ENCODE peak calls at places on chromosomes 1 and 21, in ten cellular contexts. B, K, P, U, D, R, Y, N, Q and H are unnamed samples.

GRCh38 chr1:198778049-198778448 is 139.2 kb downstream of the PTPRC start:
- DNase-seq in B (no peak), K (no peak), P (peak), U (peak), D (no peak), R (no peak), Y (peak), N (peak), Q (no peak), H (no peak)

GRCh38 chr21:37269481-37269880 is 2.3 kb upstream of the VPS26C start:
- DNase-seq in B (no peak), K (no peak), P (no peak), U (no peak), D (no peak), R (no peak), Y (no peak), N (no peak), Q (no peak), H (no peak)

GRCh38 chr1:66246371-66247262 is 287.3 kb upstream of the SGIP1 start:
- DNase-seq in B (no peak), K (no peak), P (no peak), U (no peak), D (no peak), R (no peak), Y (no peak), N (no peak), Q (no peak), H (no peak)

GRCh38 chr1:4915159-4915558 is 260.8 kb downstream of the AJAP1 start:
- DNase-seq in B (no peak), K (no peak), P (no peak), U (no peak), D (no peak), R (no peak), Y (no peak), N (no peak), Q (no peak), H (no peak)

GRCh38 chr1:215730600-215730999 is 163.5 kb downstream of the KCTD3 start:
- DNase-seq in B (no peak), K (no peak), P (no peak), U (no peak), D (no peak), R (no peak), Y (no peak), N (no peak), Q (no peak), H (no peak)

GRCh38 chr1:62539028-62539447 is 58.3 kb upstream of the ANGPTL3 start:
- DNase-seq in B (no peak), K (no peak), P (no peak), U (no peak), D (no peak), R (no peak), Y (peak), N (no peak), Q (no peak), H (no peak)

GRCh38 chr21:29384608-29385359 is 86.1 kb downstream of the BACH1 start:
- DNase-seq in B (no peak), K (no peak), P (no peak), U (no peak), D (no peak), R (no peak), Y (no peak), N (no peak), Q (no peak), H (no peak)

GRCh38 chr1:153697873-153698647 is 19.6 kb downstream of the NPR1 start:
- DNase-seq in B (no peak), K (no peak), P (peak), U (no peak), D (no peak), R (no peak), Y (no peak), N (peak), Q (no peak), H (no peak)

GRCh38 chr1:233157245-233157644 is 138.3 kb downstream of the PCNX2 start:
- DNase-seq in B (no peak), K (no peak), P (no peak), U (no peak), D (no peak), R (no peak), Y (no peak), N (no peak), Q (no peak), H (no peak)

GRCh38 chr1:109764561-109765482 is 1.1 kb upstream of the EPS8L3 start:
- DNase-seq in B (no peak), K (no peak), P (no peak), U (no peak), D (no peak), R (no peak), Y (no peak), N (no peak), Q (no peak), H (no peak)

GRCh38 chr1:8910914-8911313 is 32.4 kb upstream of the ENO1 start:
- DNase-seq in B (peak), K (no peak), P (no peak), U (no peak), D (no peak), R (no peak), Y (no peak), N (no peak), Q (no peak), H (no peak)

GRCh38 chr1:28026329-28026728 is 62.1 kb downstream of the EYA3 start:
- DNase-seq in B (no peak), K (no peak), P (no peak), U (no peak), D (no peak), R (no peak), Y (no peak), N (no peak), Q (no peak), H (no peak)

GRCh38 chr1:192826791-192827477 is 18.1 kb downstream of the RGS2 start:
- DNase-seq in B (no peak), K (no peak), P (peak), U (peak), D (no peak), R (no peak), Y (peak), N (peak), Q (peak), H (peak)

GRCh38 chr1:16387201-16388185 is 20.5 kb downstream of the SZRD1 start:
- DNase-seq in B (peak), K (no peak), P (peak), U (no peak), D (no peak), R (no peak), Y (no peak), N (no peak), Q (no peak), H (no peak)

GRCh38 chr1:235650341-235651169 is 971 bp upstream of the GNG4 start:
- DNase-seq in B (no peak), K (no peak), P (peak), U (no peak), D (no peak), R (no peak), Y (no peak), N (no peak), Q (no peak), H (no peak)

GRCh38 chr1:157813269-157813668 is 6.7 kb downstream of the FCRL1 start:
- DNase-seq in B (no peak), K (no peak), P (no peak), U (no peak), D (no peak), R (no peak), Y (no peak), N (no peak), Q (no peak), H (no peak)

GRCh38 chr1:224253721-224254120 is 70.7 kb downstream of the DEGS1 start:
- DNase-seq in B (peak), K (no peak), P (peak), U (no peak), D (no peak), R (no peak), Y (no peak), N (peak), Q (no peak), H (peak)

GRCh38 chr21:43731476-43731875 is 12.5 kb downstream of the PDXK start:
- DNase-seq in B (no peak), K (no peak), P (no peak), U (no peak), D (no peak), R (no peak), Y (no peak), N (no peak), Q (no peak), H (no peak)

GRCh38 chr21:42079939-42080787 is 9.0 kb downstream of the UMODL1 start:
- DNase-seq in B (no peak), K (no peak), P (peak), U (no peak), D (no peak), R (no peak), Y (peak), N (no peak), Q (no peak), H (no peak)

GRCh38 chr1:206851611-206852010 is 13.8 kb upstream of the IL20 start:
- DNase-seq in B (peak), K (no peak), P (peak), U (no peak), D (peak), R (peak), Y (no peak), N (peak), Q (no peak), H (peak)

GRCh38 chr21:43921602-43921978 is 56.6 kb downstream of the AGPAT3 start:
- DNase-seq in B (no peak), K (peak), P (no peak), U (no peak), D (no peak), R (no peak), Y (no peak), N (no peak), Q (no peak), H (no peak)

GRCh38 chr1:93779540-93780121 is 98.0 kb upstream of the BCAR3 start:
- DNase-seq in B (peak), K (no peak), P (peak), U (no peak), D (peak), R (peak), Y (peak), N (peak), Q (peak), H (peak)

GRCh38 chr21:46459356-46460112 is 843 bp downstream of the DIP2A start:
- DNase-seq in B (peak), K (no peak), P (peak), U (no peak), D (no peak), R (no peak), Y (peak), N (peak), Q (no peak), H (peak)

GRCh38 chr1:67824771-67825170 is 8.5 kb downstream of the GNG12 start:
- DNase-seq in B (no peak), K (no peak), P (no peak), U (no peak), D (no peak), R (no peak), Y (no peak), N (no peak), Q (no peak), H (no peak)

GRCh38 chr1:102691592-102692090 is 416.7 kb downstream of the COL11A1 start:
- DNase-seq in B (no peak), K (no peak), P (no peak), U (no peak), D (no peak), R (no peak), Y (no peak), N (no peak), Q (no peak), H (no peak)

GRCh38 chr21:44991538-44992483 is 52.0 kb downstream of the SLX9 start:
- DNase-seq in B (no peak), K (no peak), P (peak), U (no peak), D (no peak), R (peak), Y (no peak), N (no peak), Q (no peak), H (no peak)

GRCh38 chr21:35637431-35637830 is 422.9 kb downstream of the SETD4 start:
- DNase-seq in B (peak), K (no peak), P (peak), U (no peak), D (no peak), R (no peak), Y (peak), N (peak), Q (no peak), H (peak)

GRCh38 chr21:33644383-33645074 is 2.2 kb downstream of the ITSN1 start:
- DNase-seq in B (peak), K (no peak), P (peak), U (no peak), D (no peak), R (no peak), Y (peak), N (peak), Q (no peak), H (peak)

GRCh38 chr1:92909321-92909720 is 51.9 kb downstream of the DIPK1A start:
- DNase-seq in B (peak), K (no peak), P (peak), U (no peak), D (no peak), R (peak), Y (peak), N (peak), Q (peak), H (peak)

GRCh38 chr1:24119489-24119858 is 7.5 kb upstream of the MYOM3 start:
- DNase-seq in B (no peak), K (no peak), P (no peak), U (no peak), D (no peak), R (no peak), Y (no peak), N (no peak), Q (no peak), H (no peak)

GRCh38 chr1:57013522-57013921 is 47.7 kb upstream of the C8B start:
- DNase-seq in B (no peak), K (no peak), P (no peak), U (no peak), D (no peak), R (no peak), Y (no peak), N (no peak), Q (no peak), H (no peak)

GRCh38 chr1:157542676-157543075 is 9.6 kb downstream of the FCRL5 start:
- DNase-seq in B (no peak), K (no peak), P (no peak), U (no peak), D (no peak), R (no peak), Y (no peak), N (no peak), Q (no peak), H (no peak)

GRCh38 chr1:58358311-58358710 is 188.2 kb downstream of the OMA1 start:
- DNase-seq in B (peak), K (no peak), P (peak), U (no peak), D (no peak), R (no peak), Y (peak), N (peak), Q (no peak), H (peak)

GRCh38 chr1:34266127-34266951 is 89.6 kb downstream of the C1orf94 start:
- DNase-seq in B (peak), K (no peak), P (peak), U (no peak), D (no peak), R (no peak), Y (no peak), N (no peak), Q (no peak), H (no peak)

GRCh38 chr1:237444120-237444790 is 402.3 kb downstream of the RYR2 start:
- DNase-seq in B (no peak), K (no peak), P (no peak), U (no peak), D (no peak), R (no peak), Y (no peak), N (no peak), Q (no peak), H (no peak)

GRCh38 chr1:22920734-22921451 is 51.8 kb downstream of the LACTBL1 start:
- DNase-seq in B (no peak), K (no peak), P (no peak), U (no peak), D (no peak), R (no peak), Y (no peak), N (no peak), Q (no peak), H (no peak)

DNA sequence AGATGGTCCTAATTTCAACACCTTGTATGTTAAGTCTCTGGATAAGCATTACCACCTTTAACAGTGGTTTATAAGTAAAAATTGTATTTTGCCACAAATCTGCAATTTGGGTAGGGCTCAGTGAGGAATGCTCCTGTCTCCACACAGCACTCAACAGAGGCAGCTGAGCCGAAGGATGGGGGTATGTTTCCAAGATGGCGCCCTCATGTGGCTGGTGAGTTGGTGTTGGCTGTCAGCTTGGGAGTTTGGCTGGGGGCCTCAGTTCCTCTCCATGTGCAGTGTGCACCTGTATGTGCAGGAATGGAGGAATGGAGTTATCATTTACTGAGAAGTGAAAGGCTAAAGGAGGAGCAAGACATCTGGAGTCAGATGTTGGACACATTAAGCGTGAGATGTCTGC is 136.8 kb downstream of the GABPA start:
- DNase-seq in B (no peak), K (no peak), P (no peak), U (no peak), D (no peak), R (no peak), Y (no peak), N (no peak), Q (no peak), H (no peak)
- TF ChIP-seq CTCF in B (peak), K (no peak), P (peak), U (peak), D (no peak), R (no peak), Y (peak), N (peak), Q (peak), H (peak)

DNA sequence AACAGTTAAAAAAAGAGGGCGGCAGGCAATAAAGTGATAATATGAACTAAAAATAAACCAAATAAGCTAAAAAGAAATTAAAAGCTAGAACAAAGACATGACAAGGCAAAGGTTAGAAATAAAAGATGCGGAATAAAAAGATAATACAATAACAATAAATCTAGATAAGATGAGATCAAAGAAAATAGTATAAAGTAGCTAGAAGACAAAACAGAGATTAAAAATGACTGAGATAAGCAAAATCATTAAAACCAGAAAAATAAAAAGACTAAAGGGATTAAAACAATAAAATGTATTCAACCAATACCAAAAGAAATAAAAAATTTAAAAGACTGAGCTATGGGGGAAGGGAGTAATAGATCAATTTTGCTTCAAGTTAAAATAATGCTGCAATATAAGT is 10.8 kb upstream of the SOX13 start:
- DNase-seq in B (no peak), K (no peak), P (no peak), U (no peak), D (no peak), R (no peak), Y (no peak), N (no peak), Q (no peak), H (no peak)
- TF ChIP-seq CTCF in B (no peak), K (no peak), P (no peak), U (no peak), D (no peak), R (no peak), Y (no peak), N (no peak), Q (no peak), H (no peak)

GRCh38 chr1:183993132-183993531 is 44.4 kb downstream of the COLGALT2 start:
- DNase-seq in B (no peak), K (no peak), P (no peak), U (no peak), D (no peak), R (no peak), Y (no peak), N (no peak), Q (no peak), H (no peak)

GRCh38 chr1:183996036-183996376 is 41.5 kb downstream of the COLGALT2 start:
- DNase-seq in B (no peak), K (no peak), P (no peak), U (no peak), D (no peak), R (no peak), Y (no peak), N (no peak), Q (no peak), H (no peak)

GRCh38 chr1:183998045-183998444 is 39.5 kb downstream of the COLGALT2 start:
- DNase-seq in B (no peak), K (no peak), P (no peak), U (no peak), D (no peak), R (no peak), Y (no peak), N (no peak), Q (no peak), H (no peak)

GRCh38 chr1:183996396-183996795 is 41.1 kb downstream of the COLGALT2 start:
- DNase-seq in B (no peak), K (no peak), P (no peak), U (peak), D (no peak), R (no peak), Y (no peak), N (no peak), Q (no peak), H (no peak)

DNA sequence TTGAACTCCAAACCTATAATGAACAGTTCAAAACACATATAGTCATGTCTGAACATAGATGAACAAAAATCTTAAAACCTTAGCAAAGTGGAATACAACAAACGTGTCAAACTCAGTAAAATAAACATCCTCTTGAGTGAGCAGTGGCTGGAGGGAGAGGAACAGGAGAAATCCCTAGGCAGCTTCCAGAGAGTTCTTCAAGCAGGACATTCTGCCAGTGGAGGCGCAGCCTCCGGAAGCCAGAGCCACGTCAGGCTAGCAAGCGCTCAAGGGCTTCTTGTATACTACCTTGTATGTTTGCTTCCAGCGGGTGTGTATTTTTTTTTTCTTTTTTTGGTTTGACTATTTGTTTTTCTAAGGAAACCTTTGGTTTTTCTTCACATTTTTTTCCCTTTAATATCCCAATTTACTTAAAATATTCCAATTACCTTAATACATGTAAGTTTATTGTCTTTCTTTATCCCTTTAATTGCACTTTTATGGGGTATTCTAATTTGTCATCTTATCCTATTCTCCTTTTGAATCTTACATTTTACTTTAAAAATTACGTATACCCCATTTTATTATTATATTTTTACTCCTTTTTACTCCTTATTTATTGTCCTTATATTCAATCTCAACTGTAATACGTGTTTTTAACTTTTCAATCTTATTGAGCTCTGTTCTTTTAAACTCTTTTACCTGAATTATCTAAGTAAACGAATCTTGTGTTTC is 42.0 kb downstream of the COLGALT2 start:
- DNase-seq in B (no peak), K (no peak), P (no peak), U (no peak), D (no peak), R (no peak), Y (peak), N (peak), Q (no peak), H (no peak)
- TF ChIP-seq CTCF in B (no peak), K (no peak), P (no peak), U (no peak), D (no peak), R (no peak), Y (no peak), N (peak), Q (no peak), H (no peak)

GRCh38 chr1:53592521-53592982 is 133.4 kb downstream of the DMRTB1 start:
- DNase-seq in B (peak), K (no peak), P (peak), U (no peak), D (peak), R (peak), Y (peak), N (peak), Q (no peak), H (peak)
- TF ChIP-seq CTCF in B (peak), K (no peak), P (peak), U (no peak), D (no peak), R (no peak), Y (peak), N (no peak), Q (peak), H (no peak)

DNA sequence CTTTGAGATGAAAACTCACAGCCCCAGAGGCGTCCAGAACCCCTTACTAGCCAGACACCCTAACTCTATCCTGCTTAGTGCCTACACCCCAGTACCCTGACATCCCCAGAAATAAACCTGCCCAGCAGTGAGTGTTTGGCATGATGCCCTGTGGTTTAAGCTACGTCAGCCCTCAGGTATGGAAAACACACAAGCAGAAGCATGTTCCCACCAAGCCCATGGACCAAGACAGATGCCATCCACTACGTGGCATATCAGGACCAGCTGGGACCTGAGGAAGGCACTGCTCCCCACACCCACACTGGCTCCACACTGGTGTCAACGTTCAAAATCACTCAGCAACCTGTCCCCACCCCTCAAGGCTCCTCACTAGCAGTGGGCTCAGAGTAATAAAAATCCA is 116.4 kb downstream of the SYT2 start:
- DNase-seq in B (peak), K (no peak), P (peak), U (no peak), D (no peak), R (no peak), Y (no peak), N (peak), Q (peak), H (peak)
- TF ChIP-seq CTCF in B (no peak), K (no peak), P (no peak), U (no peak), D (no peak), R (no peak), Y (no peak), N (no peak), Q (no peak), H (no peak)